ENCODE peak calls at places on chromosomes 4 and X, in four cellular contexts. One of them, this sample, is unnamed.

GRCh38 chr4:150206265-150206664 is 128.0 kb downstream of the DCLK2 start:
- DNase-seq in K562: no peak
- DNase-seq in GM12878: no peak
- DNase-seq in HL-60: no peak
- DNase-seq in this sample: no peak

GRCh38 chr4:182645511-182645910 is 271.7 kb downstream of the DCTD start:
- DNase-seq in GM12878: no peak
- DNase-seq in HL-60: no peak
- DNase-seq in K562: no peak
- DNase-seq in this sample: no peak

GRCh38 chr4:176833416-176833815 is 40.7 kb upstream of the VEGFC start:
- DNase-seq in HL-60: no peak
- DNase-seq in GM12878: no peak
- DNase-seq in K562: no peak
- DNase-seq in this sample: no peak

GRCh38 chrX:81489987-81490386 is 288.1 kb downstream of the SH3BGRL start:
- DNase-seq in K562: no peak
- DNase-seq in GM12878: no peak
- DNase-seq in HL-60: no peak
- DNase-seq in this sample: no peak

GRCh38 chr4:183995489-183996049 is 90.5 kb downstream of the STOX2 start:
- DNase-seq in HL-60: peak; percentile 41
- DNase-seq in K562: no peak
- DNase-seq in GM12878: no peak
- DNase-seq in this sample: no peak

GRCh38 chrX:22730542-22730941 is 269.2 kb upstream of the DDX53 start:
- DNase-seq in HL-60: no peak
- DNase-seq in GM12878: no peak
- DNase-seq in K562: no peak
- DNase-seq in this sample: no peak

GRCh38 chr4:123468479-123469031 is 72.0 kb downstream of the SPRY1 start:
- DNase-seq in HL-60: no peak
- DNase-seq in K562: no peak
- DNase-seq in GM12878: no peak
- DNase-seq in this sample: no peak

GRCh38 chrX:79592259-79592658 is 225.1 kb upstream of the ITM2A start:
- DNase-seq in HL-60: no peak
- DNase-seq in K562: no peak
- DNase-seq in GM12878: no peak
- DNase-seq in this sample: no peak

GRCh38 chr4:183610613-183611012 is 48.4 kb downstream of the RWDD4 start:
- DNase-seq in HL-60: no peak
- DNase-seq in K562: no peak
- DNase-seq in GM12878: no peak
- DNase-seq in this sample: no peak

GRCh38 chrX:134936542-134936941 is 54.2 kb upstream of the SMIM10 start:
- DNase-seq in K562: no peak
- DNase-seq in GM12878: no peak
- DNase-seq in HL-60: no peak
- DNase-seq in this sample: no peak

DNA sequence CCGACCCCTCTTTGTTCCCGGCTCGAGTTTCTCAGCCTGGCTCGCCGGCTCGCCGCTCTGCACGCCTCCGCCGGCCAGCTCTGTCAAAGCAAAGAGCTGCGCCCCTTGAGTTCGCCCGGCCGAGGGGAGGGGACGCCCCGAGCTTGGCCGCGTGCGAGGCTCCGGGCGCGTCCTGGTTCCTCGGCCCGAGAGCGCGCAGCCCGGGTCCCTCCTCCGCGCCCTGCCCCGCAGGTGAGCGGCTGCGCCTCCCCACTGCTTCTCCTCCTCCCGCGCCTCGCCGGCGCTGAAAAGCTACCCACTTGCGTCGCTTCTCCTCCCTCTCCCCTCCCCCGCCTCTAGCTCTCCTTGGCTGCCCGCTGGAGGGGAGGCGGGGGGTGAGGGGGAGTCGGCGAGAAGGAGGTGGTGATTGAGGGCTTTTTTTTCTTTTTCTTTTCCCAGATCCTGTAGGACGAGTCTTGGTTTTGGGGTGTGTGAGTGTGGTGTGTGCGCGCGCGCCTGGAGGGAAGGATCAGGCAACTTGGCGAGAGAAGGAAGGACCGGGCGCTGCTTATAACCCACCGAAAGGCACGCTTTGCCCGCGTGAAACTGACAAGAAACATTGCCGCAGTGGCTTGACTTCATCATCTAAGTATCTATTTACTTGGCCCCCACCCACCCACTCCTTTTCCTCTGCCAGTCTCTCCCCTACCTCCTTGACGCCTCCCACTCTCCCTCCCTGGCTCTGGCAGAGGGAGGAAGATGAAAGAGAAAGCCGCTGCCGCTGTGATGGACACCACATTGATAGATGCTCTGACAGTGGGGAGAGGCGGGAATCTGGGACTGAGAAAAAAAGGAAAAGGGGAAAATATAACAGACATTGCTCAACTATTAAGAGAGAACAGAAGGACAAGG is at the start of gene LEF1:
- DNase-seq in GM12878: no peak
- DNase-seq in HL-60: no peak
- DNase-seq in K562: peak; percentile 73
- DNase-seq in this sample: peak; percentile 39
- TF ChIP-seq SPI1 in GM12878: no peak
- TF ChIP-seq SPI1 in HL-60: no peak
- TF ChIP-seq SPI1 in K562: no peak
- TF ChIP-seq SPI1 in this sample: no peak

GRCh38 chr4:6231663-6232165 is 31.4 kb upstream of the JAKMIP1 start:
- DNase-seq in HL-60: no peak
- DNase-seq in K562: no peak
- DNase-seq in GM12878: no peak
- DNase-seq in this sample: no peak
- TF ChIP-seq SPI1 in HL-60: no peak
- TF ChIP-seq SPI1 in K562: no peak
- TF ChIP-seq SPI1 in GM12878: no peak
- TF ChIP-seq SPI1 in this sample: no peak

GRCh38 chr4:98653890-98654867 is 4.2 kb downstream of the TSPAN5 start:
- DNase-seq in GM12878: no peak
- DNase-seq in K562: no peak
- DNase-seq in HL-60: no peak
- DNase-seq in this sample: no peak
- TF ChIP-seq SPI1 in GM12878: no peak
- TF ChIP-seq SPI1 in K562: no peak
- TF ChIP-seq SPI1 in HL-60: no peak
- TF ChIP-seq SPI1 in this sample: no peak

DNA sequence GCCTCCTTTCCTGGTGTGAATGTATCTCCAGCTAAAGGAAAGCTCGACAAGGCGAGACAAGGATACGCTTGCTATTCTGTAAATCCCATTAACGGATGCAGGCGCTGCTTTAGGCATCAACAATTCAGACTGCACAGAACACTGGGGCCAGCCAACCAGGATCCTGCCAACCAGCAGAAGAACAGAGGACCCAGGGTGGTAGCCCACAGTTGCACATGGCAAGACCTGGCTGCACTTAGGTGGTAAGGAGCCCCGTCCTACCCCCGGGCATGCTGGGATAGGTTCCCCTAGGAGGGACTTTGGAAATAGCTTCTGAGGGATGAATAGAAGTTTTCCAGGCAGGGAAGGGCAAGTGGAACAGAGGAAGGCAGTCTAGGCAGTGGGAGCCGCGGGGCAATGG is 20.7 kb downstream of the PSAPL1 start:
- DNase-seq in GM12878: no peak
- DNase-seq in HL-60: no peak
- DNase-seq in K562: no peak
- DNase-seq in this sample: no peak
- TF ChIP-seq SPI1 in GM12878: no peak
- TF ChIP-seq SPI1 in HL-60: no peak
- TF ChIP-seq SPI1 in K562: no peak
- TF ChIP-seq SPI1 in this sample: no peak

This sample was measured in GM12891.